ENCODE peak calls at places on chromosomes 3 and 15, in five cellular contexts. R is H1, Z is neuronal stem cell, T is H9, L is mesenchymal stem cell. X is an unnamed sample.

GRCh38 chr3:9224490-9224889 is 25.0 kb downstream of the SRGAP3 start:
- DNase-seq in T (no peak), L (no peak), R (no peak), Z (no peak), X (no peak)

GRCh38 chr15:90665288-90666134 is 51.6 kb upstream of the BLM start:
- DNase-seq in Z (no peak), R (no peak), L (no peak), T (no peak), X (peak)

GRCh38 chr3:37713820-37714204 is 147.9 kb upstream of the CTDSPL start:
- DNase-seq in Z (no peak), L (no peak), T (no peak), R (no peak), X (no peak)

GRCh38 chr3:12946661-12947316 is 105.4 kb upstream of the RPL32 start:
- DNase-seq in R (no peak), L (no peak), T (no peak), Z (no peak), X (no peak)

GRCh38 chr3:58528629-58529028 is 8.4 kb downstream of the ACOX2 start:
- DNase-seq in T (no peak), R (no peak), L (peak), Z (no peak), X (no peak)

GRCh38 chr3:16357698-16358097 is 92.7 kb downstream of the OXNAD1 start:
- DNase-seq in R (no peak), L (no peak), T (no peak), Z (no peak), X (no peak)

GRCh38 chr3:37992271-37993066 is 1.9 kb downstream of the VILL start:
- DNase-seq in L (no peak), T (no peak), Z (no peak), R (no peak), X (no peak)

GRCh38 chr15:84799511-84800187 is 17.5 kb upstream of the ALPK3 start:
- DNase-seq in R (no peak), T (no peak), Z (no peak), L (no peak), X (no peak)

GRCh38 chr3:117885046-117885445 is 1149.6 kb downstream of the IGSF11 start:
- DNase-seq in R (no peak), L (no peak), Z (no peak), T (no peak), X (no peak)

GRCh38 chr3:46461971-46462910 is 2.5 kb downstream of the LTF start:
- DNase-seq in T (peak), Z (no peak), L (peak), R (peak), X (no peak)

GRCh38 chr3:59286791-59287531 is 237.1 kb upstream of the CFAP20DC start:
- DNase-seq in Z (no peak), T (no peak), L (peak), R (no peak), X (peak)

GRCh38 chr3:71144525-71145253 is 438.8 kb downstream of the FOXP1 start:
- DNase-seq in Z (no peak), L (no peak), T (no peak), R (no peak), X (no peak)

GRCh38 chr15:70478251-70478990 is 284.9 kb downstream of the UACA start:
- DNase-seq in L (no peak), Z (no peak), T (no peak), R (no peak), X (no peak)

GRCh38 chr3:120448707-120449650 is 1.8 kb downstream of the FSTL1 start:
- DNase-seq in Z (no peak), T (no peak), L (peak), R (no peak), X (peak)
- H4K8ac ChIP-seq in Z (no peak), T (no peak), L (no peak), R (no peak), X (no peak)

DNA sequence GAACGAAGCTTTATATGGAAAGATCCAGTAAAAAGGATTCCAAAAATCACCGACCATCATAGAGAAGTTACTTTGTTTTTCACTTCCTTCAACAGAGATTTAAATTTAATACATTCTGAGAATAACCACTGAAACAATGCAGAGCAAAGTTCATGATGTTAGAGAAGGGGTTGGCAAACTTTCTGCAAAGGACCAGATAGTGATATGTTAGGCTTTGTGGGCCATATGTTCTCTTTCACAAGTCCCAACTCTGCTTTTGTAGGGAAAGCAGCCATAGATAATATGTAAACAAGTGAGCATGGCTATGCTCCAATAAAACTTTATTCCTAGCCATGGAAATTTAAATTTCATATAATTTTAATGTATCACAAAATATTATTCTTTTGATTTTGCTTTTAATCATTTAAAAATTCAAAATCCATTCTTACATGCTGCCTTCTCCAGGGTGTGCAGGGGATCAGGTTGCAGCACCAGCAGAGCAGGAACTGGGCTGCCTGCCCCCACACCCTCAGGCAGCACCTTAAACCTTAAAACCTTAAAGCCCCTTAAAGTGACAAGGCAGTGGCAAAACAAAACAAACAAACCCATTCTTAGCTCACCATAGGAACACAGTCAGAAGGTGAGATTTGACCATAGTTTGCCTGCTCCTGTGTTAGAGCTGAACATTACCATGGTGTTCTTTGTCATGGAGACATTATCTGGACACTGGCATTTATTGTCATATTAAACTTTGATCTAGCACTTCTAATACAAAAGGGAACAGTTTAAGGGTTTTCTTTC is 16.9 kb upstream of the IGSF10 start:
- DNase-seq in T (no peak), L (no peak), Z (no peak), R (no peak), X (no peak)
- H2BK12ac ChIP-seq in T (no peak), L (no peak), Z (no peak), R (no peak), X (no peak)

GRCh38 chr15:25784141-25784540 is 79.0 kb downstream of the ATP10A start:
- DNase-seq in L (no peak), Z (no peak), R (no peak), T (no peak), X (no peak)
- H4K8ac ChIP-seq in L (no peak), Z (no peak), R (no peak), T (no peak), X (no peak)

GRCh38 chr15:67100808-67101581 is 35.6 kb downstream of the SMAD3 start:
- DNase-seq in R (no peak), Z (no peak), L (no peak), T (no peak), X (no peak)

GRCh38 chr15:67098768-67099282 is 33.4 kb downstream of the SMAD3 start:
- DNase-seq in L (peak), T (no peak), Z (no peak), R (no peak), X (no peak)

GRCh38 chr15:67097893-67098740 is 32.7 kb downstream of the SMAD3 start:
- DNase-seq in Z (no peak), R (no peak), L (peak), T (no peak), X (no peak)

GRCh38 chr15:67101981-67102929 is 36.9 kb downstream of the SMAD3 start:
- DNase-seq in T (no peak), Z (no peak), R (no peak), L (peak), X (no peak)

GRCh38 chr15:67100124-67100791 is 34.9 kb downstream of the SMAD3 start:
- DNase-seq in T (no peak), L (no peak), Z (no peak), R (no peak), X (no peak)
- H2BK12ac ChIP-seq in T (no peak), L (peak), Z (no peak), R (no peak), X (no peak)

DNA sequence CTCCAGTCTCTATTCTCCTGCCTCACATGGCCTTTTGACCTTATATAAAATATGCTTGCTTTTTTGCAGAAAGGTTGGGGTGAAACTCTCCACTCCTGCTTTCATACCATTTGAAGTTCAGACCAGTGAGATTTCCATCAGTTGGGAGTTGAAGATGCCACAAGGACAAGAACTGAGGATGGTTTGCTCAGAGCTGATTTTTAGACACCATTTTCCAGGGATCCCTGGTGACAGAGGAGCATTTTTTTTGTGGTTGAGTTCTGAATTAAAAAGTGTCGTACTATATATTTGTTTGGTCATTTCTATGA is 8.8 kb upstream of the TM4SF1 start:
- DNase-seq in R (no peak), L (no peak), T (no peak), Z (no peak), X (no peak)
- H4K8ac ChIP-seq in R (no peak), L (no peak), T (no peak), Z (no peak), X (no peak)